ENCODE peak calls at places on chromosomes 2 and 18, in seven cellular contexts. One of them, this sample, is unnamed.

GRCh38 chr2:39913648-39914456 is 134.8 kb upstream of the THUMPD2 start:
- DNase-seq in H1: no peak
- DNase-seq in H9: no peak
- DNase-seq in IMR-90: peak; percentile 88
- DNase-seq in neuronal stem cell: peak; percentile 62
- DNase-seq in mesendoderm: peak; percentile 77
- DNase-seq in mesenchymal stem cell: peak; percentile 75
- DNase-seq in this sample: no peak

GRCh38 chr2:238459081-238459629 is 32.4 kb downstream of the ASB1 start:
- DNase-seq in H1: no peak
- DNase-seq in H9: no peak
- DNase-seq in IMR-90: peak; percentile 46
- DNase-seq in neuronal stem cell: no peak
- DNase-seq in mesendoderm: no peak
- DNase-seq in mesenchymal stem cell: no peak
- DNase-seq in this sample: no peak

GRCh38 chr2:83594841-83595720 is 864.0 kb downstream of the SUCLG1 start:
- DNase-seq in H1: no peak
- DNase-seq in H9: no peak
- DNase-seq in IMR-90: no peak
- DNase-seq in neuronal stem cell: no peak
- DNase-seq in mesendoderm: no peak
- DNase-seq in mesenchymal stem cell: no peak
- DNase-seq in this sample: peak; percentile 37

GRCh38 chr2:217964255-217964654 is 38.5 kb downstream of the TNS1 start:
- DNase-seq in H1: no peak
- DNase-seq in H9: no peak
- DNase-seq in IMR-90: no peak
- DNase-seq in neuronal stem cell: no peak
- DNase-seq in mesendoderm: no peak
- DNase-seq in mesenchymal stem cell: no peak
- DNase-seq in this sample: no peak

GRCh38 chr18:34358923-34359322 is 134.2 kb upstream of the NOL4 start:
- DNase-seq in H1: no peak
- DNase-seq in H9: no peak
- DNase-seq in IMR-90: no peak
- DNase-seq in neuronal stem cell: no peak
- DNase-seq in mesendoderm: peak; percentile 10
- DNase-seq in mesenchymal stem cell: no peak
- DNase-seq in this sample: no peak

GRCh38 chr2:169160926-169161481 is 91.6 kb downstream of the DHRS9 start:
- DNase-seq in H1: no peak
- DNase-seq in H9: no peak
- DNase-seq in IMR-90: no peak
- DNase-seq in neuronal stem cell: no peak
- DNase-seq in mesendoderm: no peak
- DNase-seq in mesenchymal stem cell: no peak
- DNase-seq in this sample: no peak

GRCh38 chr18:29840101-29840500 is 1202.4 kb downstream of the DSC3 start:
- DNase-seq in H1: no peak
- DNase-seq in H9: no peak
- DNase-seq in IMR-90: peak; percentile 67
- DNase-seq in neuronal stem cell: no peak
- DNase-seq in mesendoderm: peak; percentile 65
- DNase-seq in mesenchymal stem cell: peak; percentile 62
- DNase-seq in this sample: peak; percentile 81

GRCh38 chr2:187532333-187533120 is 21.7 kb downstream of the TFPI start:
- DNase-seq in H1: no peak
- DNase-seq in H9: no peak
- DNase-seq in IMR-90: no peak
- DNase-seq in neuronal stem cell: no peak
- DNase-seq in mesendoderm: peak; percentile 54
- DNase-seq in mesenchymal stem cell: no peak
- DNase-seq in this sample: peak; percentile 95

GRCh38 chr18:74291771-74292540 is at the start of gene CYB5A:
- DNase-seq in H1: peak; percentile 99
- DNase-seq in H9: peak; percentile 96
- DNase-seq in IMR-90: peak; percentile 93
- DNase-seq in neuronal stem cell: peak; percentile 96
- DNase-seq in mesendoderm: peak; percentile 96
- DNase-seq in mesenchymal stem cell: peak; percentile 95
- DNase-seq in this sample: peak; percentile 98
- H3K9ac ChIP-seq in H1: peak within 1 kb of the TSS; percentile 64
- H3K9ac ChIP-seq in H9: peak within 1 kb of the TSS; percentile 40
- H3K9ac ChIP-seq in IMR-90: peak within 1 kb of the TSS; percentile 87
- H3K9ac ChIP-seq in neuronal stem cell: peak within 1 kb of the TSS; percentile 30
- H3K9ac ChIP-seq in mesendoderm: peak within 1 kb of the TSS; percentile 71
- H3K9ac ChIP-seq in mesenchymal stem cell: peak within 1 kb of the TSS; percentile 91
- H3K9ac ChIP-seq in this sample: peak within 1 kb of the TSS; percentile 30

DNA sequence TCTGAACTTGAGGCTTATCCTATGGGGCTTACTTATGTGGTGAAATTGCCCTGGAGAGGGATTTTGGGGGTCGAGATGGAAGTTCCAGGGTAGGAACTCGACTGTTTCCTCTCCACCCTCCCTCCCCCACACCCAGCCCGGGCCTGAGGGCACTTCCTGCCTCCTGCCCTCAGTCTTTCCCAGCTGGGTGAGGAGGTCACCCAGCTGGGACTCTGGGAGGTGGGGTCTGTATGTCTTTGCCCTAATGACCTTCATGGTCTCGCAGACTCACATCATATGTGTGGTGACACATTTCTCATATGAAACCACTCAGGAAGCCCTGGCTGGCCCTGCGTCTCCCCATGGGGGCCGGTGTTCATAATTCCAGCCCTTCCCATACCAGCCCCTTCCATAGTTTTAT is 12.4 kb downstream of the ATOH8 start:
- DNase-seq in H1: no peak
- DNase-seq in H9: no peak
- DNase-seq in IMR-90: no peak
- DNase-seq in neuronal stem cell: no peak
- DNase-seq in mesendoderm: no peak
- DNase-seq in mesenchymal stem cell: peak; percentile 39
- DNase-seq in this sample: no peak
- H3K4me1 ChIP-seq in H1: peaks cover 29% of the 10 kb centered on the region
- H3K4me1 ChIP-seq in H9: peaks cover 21% of the 10 kb centered on the region
- H3K4me1 ChIP-seq in IMR-90: peaks cover 26% of the 10 kb centered on the region
- H3K4me1 ChIP-seq in neuronal stem cell: peaks cover 31% of the 10 kb centered on the region
- H3K4me1 ChIP-seq in mesendoderm: peaks cover 21% of the 10 kb centered on the region
- H3K4me1 ChIP-seq in mesenchymal stem cell: peaks cover 65% of the 10 kb centered on the region
- H3K4me1 ChIP-seq in this sample: peaks cover 40% of the 10 kb centered on the region

DNA sequence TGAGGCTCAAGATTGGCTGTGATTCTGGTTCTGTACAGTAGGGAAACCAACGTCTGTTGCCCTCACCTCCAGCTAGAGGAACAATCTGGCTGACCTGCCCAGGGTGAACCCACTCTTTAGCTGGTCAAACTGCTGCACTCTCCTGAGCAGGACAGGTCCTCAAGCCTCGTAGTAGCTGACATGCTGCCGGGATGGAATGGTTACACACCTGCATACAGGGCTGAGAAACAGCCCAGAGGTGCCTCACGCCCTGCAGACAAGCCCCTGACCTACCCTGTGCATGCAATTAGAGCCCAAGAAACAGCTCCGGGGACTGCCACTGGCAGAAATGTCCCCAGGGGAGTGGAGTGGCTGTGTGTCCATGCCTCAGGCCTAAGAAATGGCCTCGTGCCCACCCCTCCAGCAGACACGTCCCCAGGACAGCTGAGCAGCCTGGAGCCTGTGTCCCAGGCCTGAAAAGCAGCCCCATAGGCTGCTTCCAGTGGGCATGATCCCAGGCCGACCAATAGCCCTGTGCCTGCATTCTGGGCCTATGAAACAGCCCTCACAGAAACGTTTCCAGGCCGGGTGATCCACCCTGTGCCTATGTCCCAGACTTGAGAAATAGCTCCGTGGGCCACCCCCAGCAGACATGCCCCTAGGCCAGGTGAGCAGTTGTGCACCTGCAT is 25.4 kb downstream of the BOLL start:
- DNase-seq in H1: no peak
- DNase-seq in H9: no peak
- DNase-seq in IMR-90: no peak
- DNase-seq in neuronal stem cell: no peak
- DNase-seq in mesendoderm: no peak
- DNase-seq in mesenchymal stem cell: no peak
- DNase-seq in this sample: no peak
- H3K4ac ChIP-seq in H1: no peak overlapping the region
- H3K4ac ChIP-seq in H9: no peak overlapping the region
- H3K4ac ChIP-seq in IMR-90: no peak overlapping the region
- H3K4ac ChIP-seq in neuronal stem cell: no peak overlapping the region
- H3K4ac ChIP-seq in mesendoderm: no peak overlapping the region
- H3K4ac ChIP-seq in mesenchymal stem cell: no peak overlapping the region
- H3K4ac ChIP-seq in this sample: no peak overlapping the region

GRCh38 chr18:13551305-13551603 is 175.1 kb downstream of the FAM210A start:
- DNase-seq in H1: no peak
- DNase-seq in H9: no peak
- DNase-seq in IMR-90: no peak
- DNase-seq in neuronal stem cell: no peak
- DNase-seq in mesendoderm: no peak
- DNase-seq in mesenchymal stem cell: no peak
- DNase-seq in this sample: no peak

GRCh38 chr18:13548106-13548819 is 178.1 kb downstream of the FAM210A start:
- DNase-seq in H1: no peak
- DNase-seq in H9: no peak
- DNase-seq in IMR-90: no peak
- DNase-seq in neuronal stem cell: no peak
- DNase-seq in mesendoderm: peak; percentile 35
- DNase-seq in mesenchymal stem cell: no peak
- DNase-seq in this sample: no peak

GRCh38 chr18:13548944-13549878 is 177.1 kb downstream of the FAM210A start:
- DNase-seq in H1: no peak
- DNase-seq in H9: no peak
- DNase-seq in IMR-90: no peak
- DNase-seq in neuronal stem cell: no peak
- DNase-seq in mesendoderm: no peak
- DNase-seq in mesenchymal stem cell: no peak
- DNase-seq in this sample: no peak

GRCh38 chr18:13550446-13551304 is 175.7 kb downstream of the FAM210A start:
- DNase-seq in H1: no peak
- DNase-seq in H9: no peak
- DNase-seq in IMR-90: no peak
- DNase-seq in neuronal stem cell: no peak
- DNase-seq in mesendoderm: no peak
- DNase-seq in mesenchymal stem cell: no peak
- DNase-seq in this sample: no peak

GRCh38 chr18:13549879-13550231 is 176.5 kb downstream of the FAM210A start:
- DNase-seq in H1: no peak
- DNase-seq in H9: no peak
- DNase-seq in IMR-90: no peak
- DNase-seq in neuronal stem cell: no peak
- DNase-seq in mesendoderm: no peak
- DNase-seq in mesenchymal stem cell: no peak
- DNase-seq in this sample: no peak
- H3K9ac ChIP-seq in H1: no peak overlapping the region
- H3K9ac ChIP-seq in H9: no peak overlapping the region
- H3K9ac ChIP-seq in IMR-90: no peak overlapping the region
- H3K9ac ChIP-seq in neuronal stem cell: no peak overlapping the region
- H3K9ac ChIP-seq in mesendoderm: no peak overlapping the region
- H3K9ac ChIP-seq in mesenchymal stem cell: no peak overlapping the region
- H3K9ac ChIP-seq in this sample: no peak overlapping the region

GRCh38 chr2:85550476-85550875 is 10.8 kb downstream of the GGCX start:
- DNase-seq in H1: no peak
- DNase-seq in H9: no peak
- DNase-seq in IMR-90: no peak
- DNase-seq in neuronal stem cell: no peak
- DNase-seq in mesendoderm: no peak
- DNase-seq in mesenchymal stem cell: no peak
- DNase-seq in this sample: no peak
- H3K4me1 ChIP-seq in H1: no peaks in the 10 kb centered on the region
- H3K4me1 ChIP-seq in H9: no peaks in the 10 kb centered on the region
- H3K4me1 ChIP-seq in IMR-90: peaks cover 18% of the 10 kb centered on the region
- H3K4me1 ChIP-seq in neuronal stem cell: no peaks in the 10 kb centered on the region
- H3K4me1 ChIP-seq in mesendoderm: no peaks in the 10 kb centered on the region
- H3K4me1 ChIP-seq in mesenchymal stem cell: peaks cover 8% of the 10 kb centered on the region
- H3K4me1 ChIP-seq in this sample: no peaks in the 10 kb centered on the region

GRCh38 chr18:9943311-9943710 is 29.5 kb downstream of the VAPA start:
- DNase-seq in H1: no peak
- DNase-seq in H9: no peak
- DNase-seq in IMR-90: no peak
- DNase-seq in neuronal stem cell: no peak
- DNase-seq in mesendoderm: no peak
- DNase-seq in mesenchymal stem cell: no peak
- DNase-seq in this sample: no peak
- H3K4ac ChIP-seq in H1: no peak overlapping the region
- H3K4ac ChIP-seq in H9: no peak overlapping the region
- H3K4ac ChIP-seq in IMR-90: no peak overlapping the region
- H3K4ac ChIP-seq in neuronal stem cell: no peak overlapping the region
- H3K4ac ChIP-seq in mesendoderm: no peak overlapping the region
- H3K4ac ChIP-seq in mesenchymal stem cell: no peak overlapping the region
- H3K4ac ChIP-seq in this sample: no peak overlapping the region

DNA sequence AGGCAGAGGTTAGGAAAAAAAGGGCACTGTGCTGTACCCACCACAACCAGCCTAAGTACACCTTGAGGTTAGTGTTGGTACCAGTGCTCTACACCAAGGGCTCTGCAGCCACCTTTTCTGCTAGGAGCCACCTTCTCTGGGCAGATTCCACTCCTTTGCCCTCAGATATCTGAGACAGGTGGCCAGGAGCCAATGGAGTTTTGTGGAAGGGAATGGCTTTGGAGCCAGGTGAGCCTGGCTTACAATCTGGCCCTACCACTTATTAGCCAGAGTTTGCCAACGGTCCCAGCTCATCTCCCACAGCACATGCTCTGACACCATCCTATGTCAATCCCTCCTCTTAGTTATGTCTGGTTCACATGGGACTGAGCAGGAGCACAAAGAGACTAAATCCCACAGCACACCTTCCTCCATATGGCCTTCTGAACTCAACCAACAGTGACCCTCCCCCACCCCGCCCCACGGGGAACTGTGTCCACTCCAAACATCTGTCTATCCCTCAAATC is 77.5 kb downstream of the CLHC1 start:
- DNase-seq in H1: no peak
- DNase-seq in H9: no peak
- DNase-seq in IMR-90: no peak
- DNase-seq in neuronal stem cell: no peak
- DNase-seq in mesendoderm: no peak
- DNase-seq in mesenchymal stem cell: no peak
- DNase-seq in this sample: no peak
- H3K9ac ChIP-seq in H1: no peak overlapping the region
- H3K9ac ChIP-seq in H9: no peak overlapping the region
- H3K9ac ChIP-seq in IMR-90: no peak overlapping the region
- H3K9ac ChIP-seq in neuronal stem cell: no peak overlapping the region
- H3K9ac ChIP-seq in mesendoderm: no peak overlapping the region
- H3K9ac ChIP-seq in mesenchymal stem cell: no peak overlapping the region
- H3K9ac ChIP-seq in this sample: no peak overlapping the region

This sample was measured in trophoblast cell.